ENCODE peak calls at places on chromosomes 13 and 19, in five cellular contexts. One of them, this sample, is unnamed.

GRCh38 chr19:14943601-14944000 is 2.3 kb downstream of the OR7C2 start:
- DNase-seq in astrocyte: no peak
- DNase-seq in PC-3: no peak
- DNase-seq in esophagus muscularis mucosa: no peak
- DNase-seq in choroid plexus epithelial cell: peak
- DNase-seq in this sample: no peak

GRCh38 chr13:104641309-104641708 is 1575.1 kb upstream of the SLC10A2 start:
- DNase-seq in esophagus muscularis mucosa: no peak
- DNase-seq in astrocyte: peak
- DNase-seq in choroid plexus epithelial cell: peak
- DNase-seq in PC-3: peak
- DNase-seq in this sample: no peak

GRCh38 chr19:16461630-16462051 is 10.1 kb downstream of the EPS15L1 start:
- DNase-seq in esophagus muscularis mucosa: no peak
- DNase-seq in choroid plexus epithelial cell: no peak
- DNase-seq in astrocyte: no peak
- DNase-seq in PC-3: no peak
- DNase-seq in this sample: no peak

GRCh38 chr13:39485314-39485700 is 117.7 kb downstream of the LHFPL6 start:
- DNase-seq in choroid plexus epithelial cell: peak
- DNase-seq in esophagus muscularis mucosa: no peak
- DNase-seq in PC-3: no peak
- DNase-seq in astrocyte: peak
- DNase-seq in this sample: no peak

GRCh38 chr13:113964251-113964995 is 9.5 kb downstream of the C13orf46 start:
- DNase-seq in PC-3: no peak
- DNase-seq in astrocyte: no peak
- DNase-seq in choroid plexus epithelial cell: no peak
- DNase-seq in esophagus muscularis mucosa: no peak
- DNase-seq in this sample: no peak

GRCh38 chr19:17138937-17139598 is 63.5 kb downstream of the MYO9B start:
- DNase-seq in esophagus muscularis mucosa: no peak
- DNase-seq in choroid plexus epithelial cell: no peak
- DNase-seq in astrocyte: no peak
- DNase-seq in PC-3: no peak
- DNase-seq in this sample: peak

GRCh38 chr19:44111910-44112463 is 1.2 kb upstream of the ZNF225 start:
- DNase-seq in esophagus muscularis mucosa: no peak
- DNase-seq in choroid plexus epithelial cell: peak
- DNase-seq in astrocyte: peak
- DNase-seq in PC-3: no peak
- DNase-seq in this sample: no peak

GRCh38 chr13:101493541-101493940 is 41.1 kb downstream of the ITGBL1 start:
- DNase-seq in choroid plexus epithelial cell: no peak
- DNase-seq in PC-3: no peak
- DNase-seq in astrocyte: no peak
- DNase-seq in esophagus muscularis mucosa: no peak
- DNase-seq in this sample: no peak

GRCh38 chr19:14146789-14147216 is 10.4 kb upstream of the ASF1B start:
- DNase-seq in PC-3: peak
- DNase-seq in astrocyte: peak
- DNase-seq in choroid plexus epithelial cell: peak
- DNase-seq in esophagus muscularis mucosa: no peak
- DNase-seq in this sample: no peak

GRCh38 chr19:36950335-36951119 is 34.4 kb downstream of the ZNF568 start:
- DNase-seq in choroid plexus epithelial cell: no peak
- DNase-seq in astrocyte: no peak
- DNase-seq in PC-3: no peak
- DNase-seq in esophagus muscularis mucosa: no peak
- DNase-seq in this sample: no peak

GRCh38 chr13:44974056-44974798 is 15.0 kb downstream of the NUFIP1 start:
- DNase-seq in esophagus muscularis mucosa: no peak
- DNase-seq in PC-3: no peak
- DNase-seq in astrocyte: peak
- DNase-seq in choroid plexus epithelial cell: peak
- DNase-seq in this sample: no peak

GRCh38 chr19:13110099-13110610 is 6.4 kb downstream of the TRMT1 start:
- DNase-seq in PC-3: no peak
- DNase-seq in astrocyte: no peak
- DNase-seq in choroid plexus epithelial cell: no peak
- DNase-seq in esophagus muscularis mucosa: no peak
- DNase-seq in this sample: no peak

GRCh38 chr19:38274734-38275133 is 10.4 kb downstream of the SPINT2 start:
- DNase-seq in astrocyte: no peak
- DNase-seq in esophagus muscularis mucosa: no peak
- DNase-seq in choroid plexus epithelial cell: no peak
- DNase-seq in PC-3: no peak
- DNase-seq in this sample: peak

GRCh38 chr13:43128504-43128929 is 105.1 kb downstream of the DNAJC15 start:
- DNase-seq in PC-3: no peak
- DNase-seq in esophagus muscularis mucosa: no peak
- DNase-seq in choroid plexus epithelial cell: no peak
- DNase-seq in astrocyte: no peak
- DNase-seq in this sample: no peak

GRCh38 chr13:31742102-31742695 is 2.9 kb downstream of the RXFP2 start:
- DNase-seq in choroid plexus epithelial cell: peak
- DNase-seq in PC-3: peak
- DNase-seq in astrocyte: peak
- DNase-seq in esophagus muscularis mucosa: no peak
- DNase-seq in this sample: peak

GRCh38 chr13:75785130-75785529 is 149.0 kb downstream of the LMO7 start:
- DNase-seq in PC-3: no peak
- DNase-seq in astrocyte: peak
- DNase-seq in esophagus muscularis mucosa: no peak
- DNase-seq in choroid plexus epithelial cell: peak
- DNase-seq in this sample: no peak

GRCh38 chr19:24000656-24001055 is 86.0 kb downstream of the ZNF726 start:
- DNase-seq in choroid plexus epithelial cell: no peak
- DNase-seq in PC-3: no peak
- DNase-seq in astrocyte: no peak
- DNase-seq in esophagus muscularis mucosa: no peak
- DNase-seq in this sample: no peak

GRCh38 chr19:46840157-46840942 is 10.3 kb downstream of the AP2S1 start:
- DNase-seq in choroid plexus epithelial cell: peak
- DNase-seq in astrocyte: no peak
- DNase-seq in PC-3: peak
- DNase-seq in esophagus muscularis mucosa: no peak
- DNase-seq in this sample: no peak

GRCh38 chr13:32663660-32664059 is 77.4 kb downstream of the PDS5B start:
- DNase-seq in esophagus muscularis mucosa: no peak
- DNase-seq in astrocyte: no peak
- DNase-seq in choroid plexus epithelial cell: no peak
- DNase-seq in PC-3: no peak
- DNase-seq in this sample: no peak

GRCh38 chr13:19597523-19597922 is 35.9 kb upstream of the MPHOSPH8 start:
- DNase-seq in esophagus muscularis mucosa: no peak
- DNase-seq in choroid plexus epithelial cell: peak
- DNase-seq in PC-3: peak
- DNase-seq in astrocyte: peak
- DNase-seq in this sample: no peak

GRCh38 chr19:48123907-48124675 is 13.5 kb upstream of the PLA2G4C start:
- DNase-seq in choroid plexus epithelial cell: peak
- DNase-seq in esophagus muscularis mucosa: no peak
- DNase-seq in PC-3: peak
- DNase-seq in astrocyte: peak
- DNase-seq in this sample: no peak

GRCh38 chr13:71801781-71802180 is 65.2 kb downstream of the DACH1 start:
- DNase-seq in PC-3: no peak
- DNase-seq in choroid plexus epithelial cell: no peak
- DNase-seq in esophagus muscularis mucosa: no peak
- DNase-seq in astrocyte: no peak
- DNase-seq in this sample: no peak

GRCh38 chr19:28289294-28290063 is 923.5 kb downstream of the UQCRFS1 start:
- DNase-seq in esophagus muscularis mucosa: no peak
- DNase-seq in PC-3: no peak
- DNase-seq in astrocyte: peak
- DNase-seq in choroid plexus epithelial cell: peak
- DNase-seq in this sample: peak

GRCh38 chr13:45316210-45316799 is 24.7 kb downstream of the TPT1 start:
- DNase-seq in astrocyte: no peak
- DNase-seq in PC-3: no peak
- DNase-seq in esophagus muscularis mucosa: no peak
- DNase-seq in choroid plexus epithelial cell: no peak
- DNase-seq in this sample: no peak

GRCh38 chr19:4717191-4717965 is 6.3 kb downstream of the DPP9 start:
- DNase-seq in astrocyte: peak
- DNase-seq in esophagus muscularis mucosa: no peak
- DNase-seq in choroid plexus epithelial cell: peak
- DNase-seq in PC-3: peak
- DNase-seq in this sample: no peak

GRCh38 chr13:34039678-34040077 is 221.7 kb downstream of the RFC3 start:
- DNase-seq in esophagus muscularis mucosa: no peak
- DNase-seq in PC-3: no peak
- DNase-seq in astrocyte: no peak
- DNase-seq in choroid plexus epithelial cell: no peak
- DNase-seq in this sample: no peak

DNA sequence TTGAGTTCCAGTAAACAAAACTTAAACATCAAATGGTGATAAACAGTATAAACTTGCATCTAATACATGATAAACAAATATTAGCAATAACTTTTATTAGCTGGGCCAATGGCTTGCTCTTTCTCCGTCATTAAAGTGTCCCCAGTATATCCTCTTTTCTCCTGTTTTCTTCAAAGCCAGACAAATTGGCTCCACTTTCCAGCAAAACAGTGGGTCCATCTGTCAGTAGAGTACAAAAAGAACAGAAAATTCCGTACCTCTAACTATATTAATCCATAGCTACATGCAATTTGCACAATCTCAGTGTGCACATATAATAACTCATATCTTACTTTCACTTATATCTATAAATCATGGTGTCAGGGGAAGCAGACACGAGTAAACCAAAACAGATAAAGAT is 678.0 kb upstream of the SPRY2 start:
- DNase-seq in esophagus muscularis mucosa: no peak
- DNase-seq in choroid plexus epithelial cell: no peak
- DNase-seq in astrocyte: no peak
- DNase-seq in PC-3: no peak
- DNase-seq in this sample: no peak
- H3K4me3 ChIP-seq in esophagus muscularis mucosa: no peak
- H3K4me3 ChIP-seq in choroid plexus epithelial cell: no peak
- H3K4me3 ChIP-seq in astrocyte: no peak
- H3K4me3 ChIP-seq in PC-3: no peak
- H3K4me3 ChIP-seq in this sample: no peak

GRCh38 chr19:53772943-53773342 is 51.2 kb downstream of the NLRP12 start:
- DNase-seq in PC-3: peak
- DNase-seq in astrocyte: peak
- DNase-seq in esophagus muscularis mucosa: no peak
- DNase-seq in choroid plexus epithelial cell: peak
- DNase-seq in this sample: peak

GRCh38 chr19:53774011-53774410 is 50.1 kb downstream of the NLRP12 start:
- DNase-seq in astrocyte: no peak
- DNase-seq in choroid plexus epithelial cell: no peak
- DNase-seq in esophagus muscularis mucosa: no peak
- DNase-seq in PC-3: no peak
- DNase-seq in this sample: no peak

GRCh38 chr19:53768401-53768800 is 55.7 kb downstream of the NLRP12 start:
- DNase-seq in esophagus muscularis mucosa: no peak
- DNase-seq in astrocyte: no peak
- DNase-seq in choroid plexus epithelial cell: no peak
- DNase-seq in PC-3: no peak
- DNase-seq in this sample: no peak

GRCh38 chr19:53775524-53775923 is 48.6 kb downstream of the NLRP12 start:
- DNase-seq in esophagus muscularis mucosa: no peak
- DNase-seq in PC-3: no peak
- DNase-seq in astrocyte: no peak
- DNase-seq in choroid plexus epithelial cell: no peak
- DNase-seq in this sample: no peak

DNA sequence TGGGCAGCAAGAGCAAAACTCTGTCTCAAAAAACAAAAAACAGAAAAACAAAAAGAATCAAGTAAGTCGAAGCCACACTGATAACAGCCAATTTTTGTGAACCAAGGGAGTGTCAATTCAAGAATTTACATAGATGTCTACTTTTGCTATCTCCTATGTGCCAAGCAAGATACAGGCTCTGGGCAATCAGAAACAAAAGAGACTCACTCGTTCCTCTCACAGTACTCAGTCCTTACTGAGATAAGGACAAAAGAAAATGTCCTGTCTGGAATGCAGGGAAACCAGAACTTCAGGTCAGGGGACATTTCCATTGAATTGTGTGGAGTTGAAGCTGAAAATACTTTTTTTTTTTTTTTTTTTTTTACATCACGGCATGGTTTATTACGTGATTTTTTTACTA is 53.0 kb downstream of the NLRP12 start:
- DNase-seq in esophagus muscularis mucosa: no peak
- DNase-seq in PC-3: peak
- DNase-seq in astrocyte: no peak
- DNase-seq in choroid plexus epithelial cell: no peak
- DNase-seq in this sample: peak
- H3K4me3 ChIP-seq in esophagus muscularis mucosa: no peak
- H3K4me3 ChIP-seq in PC-3: no peak
- H3K4me3 ChIP-seq in astrocyte: no peak
- H3K4me3 ChIP-seq in choroid plexus epithelial cell: no peak
- H3K4me3 ChIP-seq in this sample: no peak

GRCh38 chr19:18607222-18608101 is 863 bp upstream of the CRLF1 start:
- DNase-seq in esophagus muscularis mucosa: no peak
- DNase-seq in astrocyte: no peak
- DNase-seq in PC-3: no peak
- DNase-seq in choroid plexus epithelial cell: no peak
- DNase-seq in this sample: no peak
- H3K4me3 ChIP-seq in esophagus muscularis mucosa: peak
- H3K4me3 ChIP-seq in astrocyte: no peak
- H3K4me3 ChIP-seq in PC-3: no peak
- H3K4me3 ChIP-seq in choroid plexus epithelial cell: no peak
- H3K4me3 ChIP-seq in this sample: peak

DNA sequence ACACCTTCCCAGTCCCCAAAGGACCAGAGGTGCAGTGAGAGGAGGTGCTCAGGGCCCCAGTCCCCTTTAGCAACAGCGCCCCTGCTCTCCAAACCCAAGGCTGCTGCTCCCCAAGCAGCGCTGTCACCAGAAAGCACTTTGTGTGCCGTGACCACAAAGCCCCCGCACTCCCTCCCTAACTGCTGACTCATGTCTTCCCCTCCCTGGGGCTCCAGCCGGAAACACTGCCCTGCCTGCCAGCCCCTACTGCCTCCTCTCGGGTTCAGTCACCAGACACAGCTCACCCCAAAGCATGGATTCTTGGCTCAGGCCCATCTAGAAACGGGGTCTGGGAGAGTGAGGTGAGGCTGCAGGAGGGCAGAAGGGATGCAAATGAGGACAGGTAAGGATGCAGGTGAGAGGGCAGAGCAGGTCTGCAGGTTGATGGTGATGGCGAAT is 4.9 kb upstream of the TNFSF14 start:
- DNase-seq in choroid plexus epithelial cell: peak
- DNase-seq in astrocyte: peak
- DNase-seq in PC-3: peak
- DNase-seq in esophagus muscularis mucosa: peak
- DNase-seq in this sample: no peak
- H3K4me3 ChIP-seq in choroid plexus epithelial cell: no peak
- H3K4me3 ChIP-seq in astrocyte: no peak
- H3K4me3 ChIP-seq in PC-3: peak
- H3K4me3 ChIP-seq in esophagus muscularis mucosa: no peak
- H3K4me3 ChIP-seq in this sample: no peak

GRCh38 chr19:40672038-40672437 is 18.4 kb downstream of the NUMBL start:
- DNase-seq in astrocyte: no peak
- DNase-seq in esophagus muscularis mucosa: no peak
- DNase-seq in choroid plexus epithelial cell: no peak
- DNase-seq in PC-3: no peak
- DNase-seq in this sample: no peak
- H3K4me3 ChIP-seq in astrocyte: no peak
- H3K4me3 ChIP-seq in esophagus muscularis mucosa: no peak
- H3K4me3 ChIP-seq in choroid plexus epithelial cell: no peak
- H3K4me3 ChIP-seq in PC-3: no peak
- H3K4me3 ChIP-seq in this sample: no peak

This sample was measured in prostate gland.